ENCODE peak calls at places on chromosomes 7 and 10, in eight cellular contexts. K is NCI-H2081 treated with DMSO at 0.1 percent for 48 hours; Q is activated CD8-positive, alpha-beta memory T cell treated with anti-CD3 and anti-CD28 coated beads for 4 hours; B is nucleus accumbens; X is KG1; L is stimulated activated CD4-positive, alpha-beta T cell treated with anti-CD3 and anti-CD28 coated beads, Interleukin-15, amount 100 ng/mL, for 48 hours; H is stimulated activated naive CD4-positive, alpha-beta T cell; P is M059J. G is an unnamed sample.

GRCh38 chr7:42661312-42661711 is 250.6 kb downstream of the C7orf25 start:
- DNase-seq in L (no peak), P (peak; percentile 92), X (no peak), B (no peak), Q (no peak), K (no peak), H (no peak), G (no peak)

GRCh38 chr7:2527505-2528464 is 8.2 kb downstream of the LFNG start:
- DNase-seq in B (no peak), P (peak; percentile 94), Q (peak; percentile 57), X (no peak), K (no peak), H (peak; percentile 40), L (no peak), G (no peak)

GRCh38 chr7:93622036-93622714 is 47.7 kb upstream of the CALCR start:
- DNase-seq in K (peak; percentile 53), H (no peak), P (peak; percentile 40), Q (no peak), L (no peak), B (no peak), X (no peak), G (no peak)

GRCh38 chr7:129615018-129615417 is 3.5 kb downstream of the NRF1 start:
- DNase-seq in Q (no peak), K (no peak), H (no peak), L (no peak), X (no peak), P (no peak), B (no peak), G (no peak)

GRCh38 chr10:132269286-132270230 is 38.2 kb downstream of the STK32C start:
- DNase-seq in K (no peak), Q (no peak), X (no peak), B (no peak), L (no peak), P (no peak), H (no peak), G (no peak)

GRCh38 chr7:156657681-156658080 is 17.1 kb downstream of the RNF32 start:
- DNase-seq in X (no peak), P (no peak), K (no peak), Q (no peak), H (no peak), B (no peak), L (no peak), G (no peak)

GRCh38 chr7:95330194-95331003 is 6.1 kb upstream of the PON1 start:
- DNase-seq in X (no peak), L (no peak), H (no peak), B (no peak), Q (no peak), P (peak; percentile 53), K (no peak), G (no peak)

GRCh38 chr10:133087045-133087678 is 562 bp upstream of the ADGRA1 start:
- DNase-seq in K (no peak), Q (no peak), H (no peak), X (no peak), B (no peak), L (no peak), P (no peak), G (no peak)

GRCh38 chr7:114791771-114792170 is 130.1 kb upstream of the MDFIC start:
- DNase-seq in Q (no peak), B (no peak), H (no peak), P (no peak), K (no peak), L (no peak), X (no peak), G (no peak)

GRCh38 chr7:334618-335357 is 44.8 kb downstream of the FOXL3 start:
- DNase-seq in X (no peak), K (no peak), B (no peak), Q (no peak), P (no peak), H (no peak), L (no peak), G (no peak)

GRCh38 chr7:93359520-93360198 is 127.5 kb downstream of the VPS50 start:
- DNase-seq in H (no peak), L (no peak), Q (no peak), B (no peak), P (no peak), X (no peak), K (no peak), G (no peak)

G was measured in occipital lobe.